ENCODE peak calls at places on chromosomes 13 and 19, in four cellular contexts. One of them, this sample, is unnamed.

GRCh38 chr19:50922316-50922853 is 11.2 kb upstream of the KLK4 start:
- DNase-seq in HCT116: peak; percentile 84
- DNase-seq in heart right ventricle: peak; percentile 50
- DNase-seq in gastrocnemius medialis: no peak
- DNase-seq in this sample: peak; percentile 67

GRCh38 chr19:33430674-33431277 is 57.3 kb downstream of the CEBPG start:
- DNase-seq in HCT116: peak; percentile 22
- DNase-seq in heart right ventricle: peak; percentile 70
- DNase-seq in gastrocnemius medialis: no peak
- DNase-seq in this sample: peak; percentile 65

GRCh38 chr19:39138221-39139211 is 12.9 kb downstream of the PAK4 start:
- DNase-seq in HCT116: no peak
- DNase-seq in heart right ventricle: no peak
- DNase-seq in gastrocnemius medialis: no peak
- DNase-seq in this sample: no peak

GRCh38 chr13:95643471-95643813 is 1.1 kb downstream of the DZIP1 start:
- DNase-seq in HCT116: no peak
- DNase-seq in heart right ventricle: no peak
- DNase-seq in gastrocnemius medialis: no peak
- DNase-seq in this sample: no peak

GRCh38 chr13:111429064-111429558 is 108.7 kb downstream of the TEX29 start:
- DNase-seq in HCT116: peak; percentile 58
- DNase-seq in heart right ventricle: no peak
- DNase-seq in gastrocnemius medialis: no peak
- DNase-seq in this sample: no peak

GRCh38 chr13:36131931-36132297 is 732 bp upstream of the DCLK1 start:
- DNase-seq in HCT116: no peak
- DNase-seq in heart right ventricle: peak; percentile 65
- DNase-seq in gastrocnemius medialis: peak; percentile 71
- DNase-seq in this sample: peak; percentile 74

GRCh38 chr19:14363203-14364097 is 17.8 kb upstream of the ADGRE5 start:
- DNase-seq in HCT116: peak; percentile 77
- DNase-seq in heart right ventricle: peak; percentile 87
- DNase-seq in gastrocnemius medialis: peak; percentile 31
- DNase-seq in this sample: peak; percentile 78

GRCh38 chr19:49136771-49137171 is 17.4 kb downstream of the PPFIA3 start:
- DNase-seq in HCT116: no peak
- DNase-seq in heart right ventricle: peak; percentile 85
- DNase-seq in gastrocnemius medialis: no peak
- DNase-seq in this sample: no peak

DNA sequence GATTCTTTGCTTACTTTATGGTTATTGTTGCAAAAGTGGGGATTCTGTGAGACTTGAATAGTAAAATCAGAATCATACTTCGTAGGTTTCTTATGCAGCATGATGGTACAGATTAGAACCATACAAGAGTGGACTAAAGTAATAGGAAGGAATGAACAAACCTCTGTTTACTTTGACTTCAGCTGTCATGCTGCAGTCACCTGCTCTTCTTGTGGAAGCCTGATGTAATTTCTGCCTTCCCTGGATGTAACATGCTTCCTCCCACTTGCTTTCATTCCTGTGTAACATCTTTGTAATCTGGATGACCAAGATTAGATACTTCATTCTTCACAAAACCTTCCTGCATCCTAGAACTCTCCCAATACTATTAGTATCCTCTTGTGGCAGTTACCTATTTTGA is 235.0 kb downstream of the PCCA start:
- DNase-seq in HCT116: no peak
- DNase-seq in heart right ventricle: no peak
- DNase-seq in gastrocnemius medialis: no peak
- DNase-seq in this sample: no peak
- H3K27ac ChIP-seq in HCT116: no peak overlapping the region
- H3K27ac ChIP-seq in heart right ventricle: no peak overlapping the region
- H3K27ac ChIP-seq in gastrocnemius medialis: no peak overlapping the region
- H3K27ac ChIP-seq in this sample: no peak overlapping the region

DNA sequence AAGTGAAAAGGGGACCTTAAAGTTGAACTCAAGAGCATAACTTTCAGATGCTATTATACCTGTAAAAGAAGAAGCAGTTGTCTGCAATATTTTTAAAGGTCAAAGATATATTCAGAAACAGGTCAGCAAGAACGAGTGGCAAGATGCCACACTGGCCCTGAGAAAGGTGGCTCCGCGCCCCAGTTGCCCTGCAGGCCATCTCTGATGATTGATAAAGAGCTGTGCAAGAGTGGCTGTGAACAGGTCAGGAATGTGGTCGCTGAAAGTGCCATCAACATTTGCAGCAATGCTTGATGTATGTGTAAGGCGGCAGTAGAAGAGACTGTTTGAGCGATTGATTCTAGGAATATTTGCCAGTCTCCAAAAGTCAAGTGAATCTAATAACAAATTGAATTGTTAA is 664.2 kb upstream of the SLC10A2 start:
- DNase-seq in HCT116: no peak
- DNase-seq in heart right ventricle: peak; percentile 51
- DNase-seq in gastrocnemius medialis: no peak
- DNase-seq in this sample: no peak
- H3K4me3 ChIP-seq in HCT116: no peak overlapping the region
- H3K4me3 ChIP-seq in heart right ventricle: no peak overlapping the region
- H3K4me3 ChIP-seq in gastrocnemius medialis: no peak overlapping the region
- H3K4me3 ChIP-seq in this sample: no peak overlapping the region

GRCh38 chr19:648904-649733 is 9.4 kb downstream of the FGF22 start:
- DNase-seq in HCT116: no peak
- DNase-seq in heart right ventricle: peak; percentile 14
- DNase-seq in gastrocnemius medialis: no peak
- DNase-seq in this sample: no peak
- TF ChIP-seq CTCF in HCT116: no peak
- TF ChIP-seq CTCF in heart right ventricle: no peak
- TF ChIP-seq CTCF in gastrocnemius medialis: no peak
- TF ChIP-seq CTCF in this sample: no peak

GRCh38 chr19:3555653-3556422 is 1.5 kb downstream of the MFSD12 start:
- DNase-seq in HCT116: no peak
- DNase-seq in heart right ventricle: no peak
- DNase-seq in gastrocnemius medialis: no peak
- DNase-seq in this sample: no peak
- H3K27ac ChIP-seq in HCT116: peak overlapping the region; percentile 95
- H3K27ac ChIP-seq in heart right ventricle: peak overlapping the region; percentile 83
- H3K27ac ChIP-seq in gastrocnemius medialis: no peak overlapping the region
- H3K27ac ChIP-seq in this sample: no peak overlapping the region

GRCh38 chr13:114058051-114058867 is 74.2 kb downstream of the RASA3 start:
- DNase-seq in HCT116: no peak
- DNase-seq in heart right ventricle: no peak
- DNase-seq in gastrocnemius medialis: no peak
- DNase-seq in this sample: no peak
- H3K4me3 ChIP-seq in HCT116: no peak overlapping the region
- H3K4me3 ChIP-seq in heart right ventricle: no peak overlapping the region
- H3K4me3 ChIP-seq in gastrocnemius medialis: no peak overlapping the region
- H3K4me3 ChIP-seq in this sample: no peak overlapping the region

This sample was measured in psoas muscle.